ENCODE peak calls at places on chromosomes 3 and 15, in nine cellular contexts. A is NCI-H187, R is cardiac muscle cell, B is ureter, Q is brain microvascular endothelial cell, U is left lung, D is NCI-H226, W is cardiac fibroblast, L is tibial nerve. E is an unnamed sample.

GRCh38 chr3:100697183-100697582 is 12.1 kb upstream of the TFG start:
- DNase-seq in A (no peak), R (peak), D (no peak), U (no peak), Q (no peak), W (no peak), B (no peak), L (no peak), E (no peak)

GRCh38 chr3:133444071-133444774 is 44.4 kb downstream of the BFSP2 start:
- DNase-seq in U (no peak), Q (peak), B (no peak), L (no peak), D (peak), W (peak), A (no peak), R (no peak), E (no peak)

GRCh38 chr15:56734013-56734625 is 810 bp upstream of the ZNF280D start:
- DNase-seq in L (no peak), Q (no peak), R (no peak), U (no peak), B (no peak), D (no peak), A (no peak), W (no peak), E (no peak)

GRCh38 chr15:40468850-40469249 is 1.9 kb upstream of the CHST14 start:
- DNase-seq in A (no peak), L (no peak), W (no peak), D (no peak), R (no peak), U (peak), Q (no peak), B (no peak), E (no peak)

GRCh38 chr3:165185707-165186327 is 10.4 kb downstream of the SLITRK3 start:
- DNase-seq in L (no peak), R (peak), W (peak), U (no peak), A (peak), Q (peak), D (no peak), B (no peak), E (peak)

GRCh38 chr3:37457392-37458065 is 283.1 kb upstream of the LRRFIP2 start:
- DNase-seq in L (no peak), R (peak), Q (peak), B (no peak), D (no peak), A (no peak), U (no peak), W (peak), E (no peak)

GRCh38 chr3:62703423-62704167 is 171.6 kb downstream of the CADPS start:
- DNase-seq in B (no peak), Q (no peak), A (no peak), U (no peak), R (no peak), W (no peak), D (no peak), L (no peak), E (no peak)

GRCh38 chr3:143236226-143236964 is 116.8 kb downstream of the CHST2 start:
- DNase-seq in R (no peak), D (no peak), L (no peak), U (no peak), W (no peak), B (no peak), A (no peak), Q (no peak), E (no peak)

GRCh38 chr15:67018451-67018850 is 47.0 kb upstream of the SMAD3 start:
- DNase-seq in U (no peak), L (no peak), D (no peak), B (no peak), W (no peak), Q (no peak), R (no peak), A (no peak), E (no peak)

GRCh38 chr3:143521803-143522202 is 326.5 kb downstream of the SLC9A9 start:
- DNase-seq in B (no peak), Q (no peak), W (no peak), A (no peak), U (no peak), L (no peak), D (no peak), R (no peak), E (no peak)

GRCh38 chr3:49171775-49172500 is 540 bp downstream of the KLHDC8B start:
- DNase-seq in Q (no peak), B (no peak), L (no peak), A (no peak), R (no peak), D (no peak), W (no peak), U (no peak), E (no peak)

GRCh38 chr3:80564391-80564790 is 796.6 kb upstream of the ROBO1 start:
- DNase-seq in R (no peak), B (no peak), D (no peak), L (no peak), Q (no peak), W (no peak), A (no peak), U (no peak), E (no peak)

GRCh38 chr15:81160312-81161214 is 26.5 kb downstream of the CFAP161 start:
- DNase-seq in A (no peak), Q (peak), U (no peak), L (peak), D (peak), W (peak), B (peak), R (no peak), E (peak)

GRCh38 chr3:122391674-122392446 is 7.9 kb downstream of the FAM162A start:
- DNase-seq in B (no peak), D (no peak), U (no peak), Q (no peak), R (no peak), A (no peak), L (no peak), W (no peak), E (no peak)

GRCh38 chr3:170869240-170869592 is 779 bp downstream of the RPL22L1 start:
- DNase-seq in U (no peak), W (no peak), R (no peak), B (no peak), Q (no peak), A (no peak), L (no peak), D (no peak), E (no peak)

GRCh38 chr15:66647358-66647757 is 54.7 kb upstream of the SMAD6 start:
- DNase-seq in R (no peak), D (no peak), Q (no peak), U (no peak), A (no peak), L (no peak), B (peak), W (peak), E (no peak)

GRCh38 chr15:60444289-60444912 is 34.5 kb downstream of the ICE2 start:
- DNase-seq in Q (peak), L (no peak), D (no peak), A (no peak), U (no peak), R (no peak), B (no peak), W (peak), E (no peak)

GRCh38 chr15:72784233-72784876 is 797 bp upstream of the ADPGK start:
- DNase-seq in Q (peak), D (peak), R (peak), L (peak), W (peak), A (peak), U (no peak), B (peak), E (peak)

GRCh38 chr3:155835341-155836071 is 18.7 kb downstream of the SLC33A1 start:
- DNase-seq in W (no peak), B (no peak), U (no peak), A (no peak), D (no peak), L (no peak), R (no peak), Q (no peak), E (no peak)

GRCh38 chr3:160126046-160126445 is 99.2 kb upstream of the C3orf80 start:
- DNase-seq in R (no peak), A (no peak), Q (no peak), D (peak), W (no peak), B (no peak), U (no peak), L (no peak), E (no peak)

GRCh38 chr3:186663351-186664118 is 2.3 kb upstream of the HRG start:
- DNase-seq in B (no peak), W (no peak), R (no peak), D (no peak), Q (no peak), A (no peak), L (no peak), U (no peak), E (no peak)

GRCh38 chr3:42692667-42693529 is 7.6 kb downstream of the KLHL40 start:
- DNase-seq in U (peak), W (no peak), R (no peak), D (no peak), A (no peak), L (no peak), Q (no peak), B (no peak), E (no peak)

GRCh38 chr3:126197343-126197742 is 17.0 kb upstream of the ALDH1L1 start:
- DNase-seq in B (no peak), Q (no peak), W (no peak), D (no peak), L (no peak), R (no peak), U (no peak), A (no peak), E (no peak)

E was measured in AG09319.